ENCODE peak calls at places on chromosomes 1 and 21, in five cellular contexts. C is mesendoderm, S is neural progenitor cell, R is H1, X is HCT116. F is an unnamed sample. For H3K36me3, the result is how much of the 10 kb centered on the place peaks cover.

GRCh38 chr1:188937965-188938551 is 1539.6 kb downstream of the BRINP3 start:
- DNase-seq in C (peak), S (no peak), R (no peak), X (peak), F (no peak)

GRCh38 chr21:32256226-32256625 is 22.6 kb downstream of the MIS18A start:
- DNase-seq in C (no peak), S (no peak), R (no peak), X (no peak), F (no peak)

GRCh38 chr1:106978477-106979322 is 77.8 kb upstream of the PRMT6 start:
- DNase-seq in C (no peak), S (no peak), R (no peak), X (no peak), F (no peak)

GRCh38 chr1:46134660-46135331 is 2.4 kb upstream of the PIK3R3 start:
- DNase-seq in C (no peak), S (no peak), R (no peak), X (no peak), F (no peak)

GRCh38 chr1:199931666-199932377 is 95.7 kb upstream of the NR5A2 start:
- DNase-seq in C (no peak), S (no peak), R (no peak), X (no peak), F (peak)

GRCh38 chr1:100448371-100448770 is 89.6 kb upstream of the GPR88 start:
- DNase-seq in C (no peak), S (no peak), R (no peak), X (no peak), F (no peak)

GRCh38 chr1:48829446-48829845 is 52.8 kb upstream of the BEND5 start:
- DNase-seq in C (no peak), S (no peak), R (no peak), X (no peak), F (no peak)

GRCh38 chr1:203351037-203351625 is at the start of gene FMOD:
- DNase-seq in C (peak), S (peak), R (no peak), X (no peak), F (peak)

GRCh38 chr1:31410871-31411270 is 2.1 kb upstream of the SERINC2 start:
- DNase-seq in C (no peak), S (no peak), R (no peak), X (no peak), F (no peak)

GRCh38 chr21:46066843-46067331 is 31.0 kb upstream of the COL6A2 start:
- DNase-seq in C (no peak), S (peak), R (no peak), X (no peak), F (no peak)

GRCh38 chr1:14190508-14190907 is 408.0 kb upstream of the KAZN start:
- DNase-seq in C (peak), S (no peak), R (no peak), X (no peak), F (no peak)

GRCh38 chr1:43493661-43494450 is 36.8 kb upstream of the PTPRF start:
- DNase-seq in C (peak), S (peak), R (no peak), X (no peak), F (no peak)

GRCh38 chr1:43747736-43748135 is 40.4 kb downstream of the ST3GAL3 start:
- DNase-seq in C (peak), S (no peak), R (no peak), X (no peak), F (no peak)

GRCh38 chr1:205421728-205422127 is at the start of gene LEMD1:
- DNase-seq in C (no peak), S (no peak), R (no peak), X (no peak), F (no peak)

GRCh38 chr21:45974073-45975016 is 7.2 kb upstream of the COL6A1 start:
- DNase-seq in C (peak), S (peak), R (peak), X (peak), F (no peak)

GRCh38 chr1:9766759-9767442 is 56.9 kb downstream of the CLSTN1 start:
- DNase-seq in C (peak), S (no peak), R (no peak), X (peak), F (no peak)

GRCh38 chr21:37028579-37028978 is 22.1 kb downstream of the RIPPLY3 start:
- DNase-seq in C (no peak), S (no peak), R (no peak), X (no peak), F (no peak)

GRCh38 chr1:4657920-4658585 is 3.6 kb downstream of the AJAP1 start:
- DNase-seq in C (no peak), S (peak), R (no peak), X (no peak), F (no peak)

GRCh38 chr1:202011994-202012393 is 1.6 kb downstream of the ELF3 start:
- DNase-seq in C (no peak), S (no peak), R (no peak), X (no peak), F (no peak)

GRCh38 chr21:32114434-32115063 is 164.3 kb downstream of the MIS18A start:
- DNase-seq in C (no peak), S (no peak), R (no peak), X (no peak), F (no peak)

GRCh38 chr1:225735252-225736149 is 42.1 kb upstream of the SRP9 start:
- DNase-seq in C (peak), S (peak), R (no peak), X (no peak), F (no peak)

GRCh38 chr1:27513521-27513920 is 23.6 kb upstream of the WASF2 start:
- DNase-seq in C (no peak), S (no peak), R (no peak), X (no peak), F (no peak)

GRCh38 chr21:33848252-33848953 is 67.2 kb downstream of the ATP5PO start:
- DNase-seq in C (no peak), S (no peak), R (no peak), X (no peak), F (peak)

GRCh38 chr1:61142726-61143500 is 60.6 kb downstream of the NFIA start:
- DNase-seq in C (no peak), S (no peak), R (no peak), X (no peak), F (no peak)

GRCh38 chr1:172658871-172659453 is at the start of gene FASLG:
- DNase-seq in C (no peak), S (no peak), R (no peak), X (no peak), F (no peak)

GRCh38 chr1:36306210-36306901 is at the start of gene SH3D21:
- DNase-seq in C (peak), S (peak), R (peak), X (no peak), F (peak)

GRCh38 chr1:209650454-209650853 is 1.8 kb downstream of the LAMB3 start:
- DNase-seq in C (no peak), S (no peak), R (no peak), X (no peak), F (no peak)

GRCh38 chr1:59008599-59009347 is 224.9 kb upstream of the JUN start:
- DNase-seq in C (peak), S (no peak), R (no peak), X (no peak), F (no peak)

GRCh38 chr1:12275370-12275769 is 45.5 kb downstream of the VPS13D start:
- DNase-seq in C (peak), S (peak), R (peak), X (no peak), F (peak)

GRCh38 chr1:15420853-15421465 is 11.3 kb downstream of the EFHD2 start:
- DNase-seq in C (no peak), S (no peak), R (no peak), X (no peak), F (no peak)

GRCh38 chr1:59521456-59521855 is 224.6 kb downstream of the FGGY start:
- DNase-seq in C (no peak), S (no peak), R (no peak), X (no peak), F (no peak)

GRCh38 chr1:70072239-70072751 is 133.1 kb downstream of the LRRC40 start:
- DNase-seq in C (no peak), S (peak), R (no peak), X (no peak), F (no peak)

GRCh38 chr1:58440696-58441095 is 105.8 kb downstream of the OMA1 start:
- DNase-seq in C (no peak), S (no peak), R (no peak), X (no peak), F (no peak)

GRCh38 chr1:97192872-97193572 is 471.4 kb downstream of the PTBP2 start:
- DNase-seq in C (peak), S (no peak), R (no peak), X (peak), F (no peak)

GRCh38 chr1:169091480-169091941 is 15.0 kb upstream of the ATP1B1 start:
- DNase-seq in C (no peak), S (no peak), R (no peak), X (no peak), F (no peak)

GRCh38 chr1:203996126-203996525 is 76.8 kb upstream of the SOX13 start:
- DNase-seq in C (peak), S (peak), R (peak), X (no peak), F (no peak)

GRCh38 chr1:156802421-156802820 is 14.2 kb downstream of the SH2D2A start:
- DNase-seq in C (no peak), S (no peak), R (no peak), X (no peak), F (no peak)

GRCh38 chr1:156804026-156804425 is 12.6 kb downstream of the SH2D2A start:
- DNase-seq in C (no peak), S (no peak), R (no peak), X (no peak), F (no peak)

GRCh38 chr1:156801409-156802121 is 15.1 kb downstream of the SH2D2A start:
- DNase-seq in C (no peak), S (no peak), R (no peak), X (no peak), F (no peak)

GRCh38 chr1:156804572-156805243 is 11.9 kb downstream of the SH2D2A start:
- DNase-seq in C (peak), S (peak), R (no peak), X (no peak), F (no peak)

GRCh38 chr1:156803086-156803851 is 13.4 kb downstream of the SH2D2A start:
- DNase-seq in C (no peak), S (no peak), R (no peak), X (no peak), F (no peak)
- H3K4me2 ChIP-seq in C (no peak), S (no peak), R (no peak), X (no peak), F (no peak)

DNA sequence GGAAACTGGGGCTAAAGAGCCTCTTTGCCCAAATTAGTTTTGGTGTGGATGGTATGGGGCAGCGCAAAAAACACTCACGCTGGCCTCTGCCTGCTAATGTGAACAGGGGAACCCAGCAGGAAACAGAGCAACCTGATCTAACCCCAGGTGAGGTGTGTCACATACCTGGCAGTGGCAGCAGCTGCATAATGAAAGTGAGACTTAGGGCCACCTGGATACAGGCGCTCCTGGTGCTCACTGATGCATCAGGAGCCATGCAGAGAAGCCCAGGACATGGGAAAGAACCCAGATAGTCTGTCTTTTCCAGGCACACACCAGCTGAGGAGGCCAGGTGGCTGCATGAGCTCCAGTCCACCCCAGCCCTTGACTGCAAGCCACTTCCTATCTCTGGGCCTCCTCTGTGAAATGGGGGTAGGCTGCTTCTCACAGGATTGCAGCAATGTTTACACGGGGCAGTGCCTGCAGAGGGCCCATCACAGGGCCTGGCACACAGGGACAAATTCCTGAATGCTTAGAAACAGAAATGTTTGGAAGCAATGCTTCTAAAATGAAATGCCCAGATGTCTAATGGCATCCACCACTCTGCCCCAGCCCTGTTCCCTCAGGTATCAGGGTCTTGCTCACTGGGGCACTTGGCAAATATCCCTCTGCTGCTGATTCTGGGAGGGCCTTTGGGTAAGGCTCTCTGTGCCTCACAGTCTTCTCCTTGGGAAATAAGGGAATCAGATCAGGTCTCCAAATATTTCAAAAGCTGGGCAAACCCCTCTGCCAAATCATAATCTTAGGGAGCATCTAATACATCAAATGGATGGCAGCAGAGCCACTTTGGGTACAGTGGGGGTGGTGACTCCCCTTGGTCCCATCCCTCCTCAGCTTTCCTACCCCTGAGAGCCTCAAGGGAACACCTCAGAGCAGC is 19.9 kb downstream of the DHCR24 start:
- DNase-seq in C (no peak), S (no peak), R (no peak), X (no peak), F (no peak)
- H3K36me3 ChIP-seq in C (under half), S (under half), R (half or more), X (half or more), F (half or more)

GRCh38 chr1:8392522-8392921 is 74.6 kb downstream of the SLC45A1 start:
- DNase-seq in C (no peak), S (no peak), R (no peak), X (no peak), F (no peak)
- H3K4me2 ChIP-seq in C (no peak), S (no peak), R (no peak), X (no peak), F (no peak)

DNA sequence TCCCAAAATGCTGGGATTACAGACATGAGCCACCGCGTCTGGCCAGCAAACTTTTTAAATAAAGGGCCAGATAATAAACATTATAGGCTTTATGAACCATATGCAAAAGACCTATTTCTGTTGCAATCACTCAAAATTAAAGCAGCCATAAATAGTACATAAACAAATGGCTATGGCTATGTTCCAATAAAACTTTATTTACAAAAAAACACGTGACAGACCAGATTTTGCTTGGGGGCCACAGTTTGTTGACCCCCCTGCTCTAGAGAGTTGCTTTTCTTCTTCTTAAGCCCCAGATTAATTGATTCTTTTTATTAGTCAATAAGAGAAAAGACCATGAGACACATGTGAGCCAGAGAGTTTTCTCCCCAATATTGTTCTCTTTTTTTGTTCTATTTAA is 138.3 kb downstream of the MACF1 start:
- DNase-seq in C (no peak), S (no peak), R (no peak), X (no peak), F (no peak)
- H3K36me3 ChIP-seq in C (under half), S (under half), R (half or more), X (under half), F (half or more)

DNA sequence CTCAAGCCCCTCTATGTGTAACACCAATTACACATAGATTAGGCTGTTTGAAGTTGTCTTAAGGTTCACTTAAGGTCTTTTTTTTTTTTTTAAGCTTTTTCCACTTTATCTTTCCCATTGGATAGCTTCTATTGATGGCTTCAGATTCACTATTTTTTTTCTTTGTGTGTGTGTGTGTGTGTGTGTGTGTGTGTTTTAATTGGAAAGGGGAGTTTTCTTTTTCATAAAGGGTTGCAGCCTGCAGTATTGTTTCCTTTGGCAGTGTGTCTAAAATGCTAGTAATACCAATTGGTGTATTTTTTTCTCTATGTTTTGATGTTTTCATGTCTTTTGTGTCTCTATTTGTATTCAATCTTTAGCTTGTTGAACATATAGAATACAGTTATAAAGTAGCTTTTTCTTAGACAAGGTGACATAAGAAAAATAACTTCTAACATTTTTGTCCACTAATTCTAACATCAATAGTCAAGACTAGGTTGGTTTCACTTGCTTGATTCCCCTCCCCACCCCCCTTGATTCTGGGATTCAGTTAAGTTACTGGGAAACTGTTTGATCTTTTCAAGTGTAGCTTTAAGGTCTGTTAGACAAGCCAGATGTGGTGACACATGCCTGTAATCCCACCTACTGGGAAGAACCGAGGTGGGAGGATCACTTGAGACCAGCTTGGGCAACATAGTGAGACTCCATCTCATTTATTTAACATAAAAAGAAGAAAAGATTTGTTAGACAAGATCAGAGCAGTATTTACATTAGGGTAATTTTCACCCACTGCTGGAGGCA is 21.4 kb downstream of the PRRC2C start:
- DNase-seq in C (peak), S (no peak), R (no peak), X (no peak), F (no peak)
- H3K4me2 ChIP-seq in C (no peak), S (no peak), R (no peak), X (no peak), F (no peak)

GRCh38 chr1:6025269-6026094 is 20.2 kb upstream of the KCNAB2 start:
- DNase-seq in C (no peak), S (no peak), R (no peak), X (no peak), F (no peak)
- H3K36me3 ChIP-seq in C (under half), S (under half), R (under half), X (under half), F (under half)

DNA sequence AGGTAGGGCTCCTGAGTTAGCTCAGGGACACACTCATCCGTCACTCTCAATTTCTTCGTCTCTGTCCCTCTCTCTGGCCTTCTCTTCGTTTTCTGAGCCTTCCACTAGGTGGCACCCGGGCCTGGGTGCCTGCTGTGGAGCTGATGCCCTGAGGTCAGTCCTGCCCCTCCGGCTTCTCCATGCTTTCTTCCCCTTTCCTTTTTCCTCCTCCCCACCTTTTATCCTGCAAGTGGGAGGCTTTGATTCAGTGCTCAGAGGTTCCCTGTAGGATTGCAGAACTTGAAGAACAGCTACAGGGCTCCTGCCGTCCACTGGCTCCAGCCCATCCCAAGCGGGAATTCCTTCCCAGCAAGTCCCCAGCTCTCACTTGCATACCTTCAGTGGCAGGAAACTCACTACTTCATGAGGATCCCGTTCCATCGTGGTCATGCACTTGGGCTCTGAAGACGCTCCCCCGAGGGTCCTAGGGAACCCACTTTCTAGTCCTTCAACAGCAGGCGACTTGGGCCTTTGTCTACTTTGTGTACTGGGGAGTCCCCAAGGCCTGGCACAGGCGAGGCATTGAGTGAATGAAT is 45.6 kb downstream of the SRRM1 start:
- DNase-seq in C (peak), S (peak), R (peak), X (peak), F (peak)
- H3K4me2 ChIP-seq in C (no peak), S (no peak), R (no peak), X (peak), F (no peak)